ENCODE peak calls at places on chromosome 10, in ten cellular contexts. One of them, this sample, is unnamed.

GRCh38 chr10:89478085-89478738 is 57.2 kb downstream of the SLC16A12 start:
- DNase-seq in foreskin fibroblast: no peak
- DNase-seq in hepatocyte: peak; percentile 64
- DNase-seq in DND-41: no peak
- DNase-seq in neural progenitor cell: peak; percentile 11
- DNase-seq in AG04450: no peak
- DNase-seq in AG10803: no peak
- DNase-seq in right atrium auricular region: no peak
- DNase-seq in endothelial cell: no peak
- DNase-seq in cardiac fibroblast: peak; percentile 45
- DNase-seq in this sample: peak; percentile 99

GRCh38 chr10:84762754-84763394 is 434.5 kb downstream of the CCSER2 start:
- DNase-seq in AG10803: no peak
- DNase-seq in right atrium auricular region: no peak
- DNase-seq in foreskin fibroblast: no peak
- DNase-seq in endothelial cell: no peak
- DNase-seq in cardiac fibroblast: no peak
- DNase-seq in neural progenitor cell: peak; percentile 6
- DNase-seq in DND-41: no peak
- DNase-seq in hepatocyte: no peak
- DNase-seq in AG04450: no peak
- DNase-seq in this sample: no peak

GRCh38 chr10:22443200-22443881 is 98.0 kb downstream of the SPAG6 start:
- DNase-seq in endothelial cell: no peak
- DNase-seq in foreskin fibroblast: peak; percentile 42
- DNase-seq in neural progenitor cell: no peak
- DNase-seq in right atrium auricular region: no peak
- DNase-seq in cardiac fibroblast: no peak
- DNase-seq in hepatocyte: no peak
- DNase-seq in AG04450: no peak
- DNase-seq in DND-41: no peak
- DNase-seq in AG10803: peak; percentile 63
- DNase-seq in this sample: peak; percentile 26

GRCh38 chr10:114956466-114956865 is 18.5 kb downstream of the TRUB1 start:
- DNase-seq in endothelial cell: no peak
- DNase-seq in cardiac fibroblast: no peak
- DNase-seq in AG10803: peak; percentile 60
- DNase-seq in right atrium auricular region: no peak
- DNase-seq in DND-41: no peak
- DNase-seq in neural progenitor cell: no peak
- DNase-seq in foreskin fibroblast: peak; percentile 8
- DNase-seq in AG04450: no peak
- DNase-seq in hepatocyte: no peak
- DNase-seq in this sample: no peak

GRCh38 chr10:31129261-31129660 is 97.6 kb upstream of the ZNF438 start:
- DNase-seq in neural progenitor cell: peak; percentile 27
- DNase-seq in cardiac fibroblast: peak; percentile 96
- DNase-seq in AG04450: peak; percentile 90
- DNase-seq in endothelial cell: no peak
- DNase-seq in hepatocyte: peak; percentile 45
- DNase-seq in right atrium auricular region: peak; percentile 72
- DNase-seq in AG10803: peak; percentile 84
- DNase-seq in foreskin fibroblast: peak; percentile 81
- DNase-seq in DND-41: peak; percentile 63
- DNase-seq in this sample: peak; percentile 94

GRCh38 chr10:623477-624311 is 65.8 kb downstream of the DIP2C start:
- DNase-seq in neural progenitor cell: no peak
- DNase-seq in foreskin fibroblast: no peak
- DNase-seq in AG10803: no peak
- DNase-seq in right atrium auricular region: no peak
- DNase-seq in DND-41: no peak
- DNase-seq in hepatocyte: no peak
- DNase-seq in endothelial cell: no peak
- DNase-seq in cardiac fibroblast: no peak
- DNase-seq in AG04450: no peak
- DNase-seq in this sample: no peak

GRCh38 chr10:15166325-15166724 is 2.2 kb downstream of the NMT2 start:
- DNase-seq in hepatocyte: no peak
- DNase-seq in AG04450: no peak
- DNase-seq in foreskin fibroblast: no peak
- DNase-seq in neural progenitor cell: peak; percentile 5
- DNase-seq in right atrium auricular region: no peak
- DNase-seq in DND-41: no peak
- DNase-seq in AG10803: no peak
- DNase-seq in cardiac fibroblast: no peak
- DNase-seq in endothelial cell: no peak
- DNase-seq in this sample: no peak

GRCh38 chr10:116888380-116889055 is 39.2 kb downstream of the ENO4 start:
- DNase-seq in hepatocyte: peak; percentile 65
- DNase-seq in DND-41: no peak
- DNase-seq in neural progenitor cell: no peak
- DNase-seq in cardiac fibroblast: peak; percentile 73
- DNase-seq in right atrium auricular region: peak; percentile 81
- DNase-seq in AG10803: peak; percentile 80
- DNase-seq in foreskin fibroblast: peak; percentile 77
- DNase-seq in AG04450: peak; percentile 55
- DNase-seq in endothelial cell: no peak
- DNase-seq in this sample: peak; percentile 87

DNA sequence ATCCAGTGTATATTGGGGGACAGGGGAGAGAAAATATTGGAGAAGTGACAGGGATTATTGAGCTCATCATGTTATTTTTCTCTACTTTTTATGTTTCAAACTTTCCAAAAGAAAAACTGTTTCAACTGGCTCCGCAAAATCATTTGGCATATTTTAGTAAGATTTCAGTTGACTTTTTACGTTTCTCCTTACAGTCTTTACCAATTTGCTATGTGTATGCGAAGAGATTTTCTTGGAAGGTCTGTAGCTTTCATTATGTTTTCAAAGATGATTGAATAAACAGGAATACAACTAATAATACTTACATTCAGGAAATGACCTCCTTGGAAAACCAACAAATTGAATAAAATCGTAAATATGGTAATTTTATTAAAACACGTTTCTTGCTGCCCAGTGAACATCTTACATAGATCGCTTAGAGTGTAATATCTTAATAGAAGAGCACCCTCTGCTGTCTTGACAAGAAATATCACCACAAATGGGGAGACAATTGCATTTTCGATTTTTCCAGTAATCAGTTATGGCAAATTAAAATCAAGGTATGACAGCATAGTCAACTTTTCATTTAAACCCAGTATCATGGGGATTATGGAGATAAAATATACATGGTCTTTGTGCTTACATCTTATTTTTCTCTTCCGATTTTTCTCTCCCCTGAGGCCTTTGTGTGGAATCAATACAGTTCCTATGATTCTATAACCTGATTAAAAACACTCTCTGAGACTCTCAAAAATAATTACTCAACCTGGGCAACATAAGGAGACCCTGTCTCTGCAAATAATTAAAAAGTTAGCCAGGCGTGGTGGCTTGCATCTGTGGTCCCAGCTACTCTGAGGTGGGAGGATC is 43.1 kb downstream of the MBL2 start:
- DNase-seq in hepatocyte: peak; percentile 47
- DNase-seq in cardiac fibroblast: peak; percentile 63
- DNase-seq in neural progenitor cell: peak; percentile 44
- DNase-seq in right atrium auricular region: no peak
- DNase-seq in AG10803: peak; percentile 39
- DNase-seq in endothelial cell: no peak
- DNase-seq in foreskin fibroblast: peak; percentile 62
- DNase-seq in AG04450: no peak
- DNase-seq in DND-41: no peak
- DNase-seq in this sample: peak; percentile 68
- TF ChIP-seq CTCF in hepatocyte: peak; percentile 74
- TF ChIP-seq CTCF in cardiac fibroblast: peak; percentile 42
- TF ChIP-seq CTCF in neural progenitor cell: peak; percentile 72
- TF ChIP-seq CTCF in right atrium auricular region: peak; percentile 30
- TF ChIP-seq CTCF in AG10803: peak; percentile 75
- TF ChIP-seq CTCF in endothelial cell: peak; percentile 61
- TF ChIP-seq CTCF in foreskin fibroblast: peak; percentile 39
- TF ChIP-seq CTCF in AG04450: peak; percentile 56
- TF ChIP-seq CTCF in DND-41: peak; percentile 55
- TF ChIP-seq CTCF in this sample: peak; percentile 56

DNA sequence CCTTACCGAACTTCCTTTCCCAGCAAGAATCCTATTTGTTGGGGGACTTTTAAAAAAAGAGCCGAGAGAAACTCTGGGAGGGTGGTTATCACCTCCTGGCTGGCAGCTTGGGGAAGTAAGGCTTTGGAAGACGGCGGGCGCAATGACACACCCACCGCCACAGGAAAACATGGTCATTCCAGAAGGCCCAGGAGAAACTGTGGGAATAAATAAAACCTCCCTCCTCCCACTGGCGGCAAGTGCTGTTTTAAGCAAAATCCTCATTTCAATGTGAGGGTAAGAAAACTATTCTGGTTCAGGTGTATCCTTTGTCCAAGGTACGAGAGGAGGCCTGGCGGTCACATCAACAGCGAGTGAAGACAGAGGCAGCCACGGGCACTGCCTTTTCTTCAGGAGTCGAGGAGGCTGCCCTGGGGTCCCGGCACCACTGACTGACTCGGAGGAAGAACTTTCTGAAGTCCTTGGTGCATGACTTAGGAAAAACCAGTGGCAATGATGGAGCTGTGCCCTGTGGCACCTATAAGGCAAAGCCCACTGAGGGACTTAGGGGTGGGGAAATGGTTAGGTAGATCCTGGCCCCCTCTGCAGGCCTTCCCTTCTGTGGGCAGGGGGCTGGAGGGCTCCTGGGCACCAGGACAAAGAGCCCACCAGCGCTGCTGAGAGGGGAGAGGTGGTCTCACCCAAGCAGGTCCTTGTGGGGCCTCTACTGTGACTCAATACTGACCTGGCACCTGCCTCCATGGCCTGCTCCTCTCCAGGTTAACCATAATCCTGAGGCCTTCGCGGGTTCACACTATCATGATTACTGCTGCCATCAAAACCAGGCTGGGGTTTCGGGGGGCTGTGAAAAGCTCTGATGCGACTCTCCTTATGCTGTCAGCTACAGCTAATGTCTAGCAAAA is 21.4 kb downstream of the DNAJB12 start:
- DNase-seq in cardiac fibroblast: no peak
- DNase-seq in neural progenitor cell: no peak
- DNase-seq in DND-41: peak; percentile 48
- DNase-seq in endothelial cell: no peak
- DNase-seq in right atrium auricular region: no peak
- DNase-seq in AG04450: no peak
- DNase-seq in foreskin fibroblast: no peak
- DNase-seq in AG10803: no peak
- DNase-seq in hepatocyte: peak; percentile 2
- DNase-seq in this sample: no peak
- TF ChIP-seq CTCF in cardiac fibroblast: no peak
- TF ChIP-seq CTCF in neural progenitor cell: no peak
- TF ChIP-seq CTCF in DND-41: no peak
- TF ChIP-seq CTCF in endothelial cell: no peak
- TF ChIP-seq CTCF in right atrium auricular region: no peak
- TF ChIP-seq CTCF in AG04450: no peak
- TF ChIP-seq CTCF in foreskin fibroblast: no peak
- TF ChIP-seq CTCF in AG10803: no peak
- TF ChIP-seq CTCF in hepatocyte: no peak
- TF ChIP-seq CTCF in this sample: no peak

DNA sequence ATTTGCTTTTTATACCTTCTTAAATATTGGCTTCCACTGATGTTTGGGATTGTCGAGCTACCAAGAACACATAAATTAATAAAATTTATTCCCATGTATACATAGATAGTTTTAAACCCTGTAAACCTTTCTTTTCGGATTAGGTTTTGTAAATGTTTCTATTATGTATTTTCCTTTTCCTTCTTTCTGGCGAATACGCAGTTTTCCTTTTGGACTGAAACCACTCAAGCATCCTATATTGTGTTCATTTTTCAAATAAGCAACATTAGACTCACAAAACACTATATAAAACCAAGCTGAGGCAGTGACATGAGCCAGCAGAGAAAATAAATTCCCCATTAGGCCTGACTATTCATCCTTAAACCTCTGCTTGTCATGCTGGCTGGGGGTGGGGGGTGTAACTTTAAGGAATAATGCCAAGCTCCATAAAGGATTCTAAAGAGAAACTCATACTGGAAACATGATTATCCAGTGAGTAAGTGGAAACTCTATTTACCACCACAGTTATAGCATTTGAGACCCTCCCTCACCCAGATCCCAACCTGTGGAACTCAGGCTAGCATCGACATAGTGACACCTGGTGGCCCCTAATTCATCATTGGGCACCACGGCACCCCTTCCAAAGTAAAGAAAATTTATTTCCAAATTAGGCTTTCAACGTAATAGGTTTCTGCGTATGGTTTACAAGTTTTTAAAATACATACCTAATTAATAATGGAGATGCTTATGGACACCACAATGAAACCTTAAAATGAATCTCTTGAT is 86.5 kb upstream of the CELF2 start:
- DNase-seq in hepatocyte: peak; percentile 24
- DNase-seq in DND-41: no peak
- DNase-seq in endothelial cell: no peak
- DNase-seq in neural progenitor cell: peak; percentile 36
- DNase-seq in AG04450: no peak
- DNase-seq in foreskin fibroblast: no peak
- DNase-seq in cardiac fibroblast: no peak
- DNase-seq in right atrium auricular region: no peak
- DNase-seq in AG10803: no peak
- DNase-seq in this sample: no peak
- TF ChIP-seq CTCF in hepatocyte: peak; percentile 30
- TF ChIP-seq CTCF in DND-41: peak; percentile 6
- TF ChIP-seq CTCF in endothelial cell: no peak
- TF ChIP-seq CTCF in neural progenitor cell: peak; percentile 54
- TF ChIP-seq CTCF in AG04450: no peak
- TF ChIP-seq CTCF in foreskin fibroblast: no peak
- TF ChIP-seq CTCF in cardiac fibroblast: no peak
- TF ChIP-seq CTCF in right atrium auricular region: no peak
- TF ChIP-seq CTCF in AG10803: no peak
- TF ChIP-seq CTCF in this sample: peak; percentile 37

GRCh38 chr10:91626936-91627335 is 5.9 kb downstream of the PPP1R3C start:
- DNase-seq in DND-41: no peak
- DNase-seq in hepatocyte: no peak
- DNase-seq in right atrium auricular region: no peak
- DNase-seq in AG04450: no peak
- DNase-seq in foreskin fibroblast: no peak
- DNase-seq in cardiac fibroblast: no peak
- DNase-seq in AG10803: no peak
- DNase-seq in neural progenitor cell: no peak
- DNase-seq in endothelial cell: no peak
- DNase-seq in this sample: no peak

GRCh38 chr10:91629715-91630549 is 2.9 kb downstream of the PPP1R3C start:
- DNase-seq in AG04450: no peak
- DNase-seq in cardiac fibroblast: no peak
- DNase-seq in foreskin fibroblast: no peak
- DNase-seq in AG10803: no peak
- DNase-seq in neural progenitor cell: no peak
- DNase-seq in hepatocyte: no peak
- DNase-seq in right atrium auricular region: no peak
- DNase-seq in endothelial cell: no peak
- DNase-seq in DND-41: no peak
- DNase-seq in this sample: no peak

GRCh38 chr10:91624633-91625032 is 8.2 kb downstream of the PPP1R3C start:
- DNase-seq in cardiac fibroblast: no peak
- DNase-seq in AG10803: no peak
- DNase-seq in endothelial cell: no peak
- DNase-seq in DND-41: no peak
- DNase-seq in right atrium auricular region: no peak
- DNase-seq in AG04450: no peak
- DNase-seq in neural progenitor cell: no peak
- DNase-seq in foreskin fibroblast: no peak
- DNase-seq in hepatocyte: no peak
- DNase-seq in this sample: no peak

GRCh38 chr10:91630592-91630991 is 2.3 kb downstream of the PPP1R3C start:
- DNase-seq in hepatocyte: no peak
- DNase-seq in foreskin fibroblast: no peak
- DNase-seq in endothelial cell: no peak
- DNase-seq in neural progenitor cell: no peak
- DNase-seq in DND-41: no peak
- DNase-seq in AG10803: no peak
- DNase-seq in right atrium auricular region: no peak
- DNase-seq in cardiac fibroblast: no peak
- DNase-seq in AG04450: no peak
- DNase-seq in this sample: no peak

GRCh38 chr10:91627344-91628102 is 5.3 kb downstream of the PPP1R3C start:
- DNase-seq in right atrium auricular region: no peak
- DNase-seq in AG04450: no peak
- DNase-seq in cardiac fibroblast: no peak
- DNase-seq in neural progenitor cell: no peak
- DNase-seq in endothelial cell: no peak
- DNase-seq in hepatocyte: no peak
- DNase-seq in DND-41: no peak
- DNase-seq in AG10803: peak; percentile 48
- DNase-seq in foreskin fibroblast: peak; percentile 58
- DNase-seq in this sample: no peak
- TF ChIP-seq CTCF in right atrium auricular region: no peak
- TF ChIP-seq CTCF in AG04450: no peak
- TF ChIP-seq CTCF in cardiac fibroblast: no peak
- TF ChIP-seq CTCF in neural progenitor cell: no peak
- TF ChIP-seq CTCF in endothelial cell: no peak
- TF ChIP-seq CTCF in hepatocyte: no peak
- TF ChIP-seq CTCF in DND-41: no peak
- TF ChIP-seq CTCF in AG10803: peak; percentile 8
- TF ChIP-seq CTCF in foreskin fibroblast: no peak
- TF ChIP-seq CTCF in this sample: no peak

This sample was measured in choroid plexus epithelial cell.